ENCODE peak calls at places on chromosomes 16 and 17, in eight cellular contexts. One of them, this sample, is unnamed.

GRCh38 chr17:50258647-50259483 is 15.4 kb upstream of the TMEM92 start:
- DNase-seq in SK-N-SH: peak; percentile 85
- DNase-seq in choroid plexus epithelial cell: peak; percentile 28
- DNase-seq in mammary epithelial cell: no peak
- DNase-seq in left ventricle myocardium inferior: no peak
- DNase-seq in HepG2: no peak
- DNase-seq in cardiac fibroblast: peak; percentile 22
- DNase-seq in mucosa of descending colon: no peak
- DNase-seq in this sample: no peak

GRCh38 chr16:80806957-80807356 is 2.6 kb upstream of the CDYL2 start:
- DNase-seq in choroid plexus epithelial cell: peak; percentile 59
- DNase-seq in HepG2: peak; percentile 11
- DNase-seq in mucosa of descending colon: no peak
- DNase-seq in SK-N-SH: no peak
- DNase-seq in mammary epithelial cell: peak; percentile 46
- DNase-seq in cardiac fibroblast: peak; percentile 93
- DNase-seq in left ventricle myocardium inferior: no peak
- DNase-seq in this sample: peak; percentile 76

GRCh38 chr17:80600586-80600985 is 55.9 kb downstream of the RPTOR start:
- DNase-seq in mammary epithelial cell: no peak
- DNase-seq in choroid plexus epithelial cell: no peak
- DNase-seq in left ventricle myocardium inferior: no peak
- DNase-seq in mucosa of descending colon: no peak
- DNase-seq in SK-N-SH: no peak
- DNase-seq in cardiac fibroblast: no peak
- DNase-seq in HepG2: no peak
- DNase-seq in this sample: no peak

GRCh38 chr17:17661134-17661533 is 20.1 kb upstream of the RAI1 start:
- DNase-seq in HepG2: peak; percentile 53
- DNase-seq in left ventricle myocardium inferior: no peak
- DNase-seq in SK-N-SH: no peak
- DNase-seq in choroid plexus epithelial cell: no peak
- DNase-seq in mammary epithelial cell: no peak
- DNase-seq in mucosa of descending colon: no peak
- DNase-seq in cardiac fibroblast: no peak
- DNase-seq in this sample: no peak

GRCh38 chr17:4998666-4999428 is 1.1 kb downstream of the KIF1C start:
- DNase-seq in left ventricle myocardium inferior: no peak
- DNase-seq in mammary epithelial cell: no peak
- DNase-seq in choroid plexus epithelial cell: no peak
- DNase-seq in mucosa of descending colon: peak; percentile 77
- DNase-seq in HepG2: peak; percentile 86
- DNase-seq in cardiac fibroblast: no peak
- DNase-seq in SK-N-SH: no peak
- DNase-seq in this sample: no peak

GRCh38 chr17:32878211-32878610 is 1.3 kb upstream of the MYO1D start:
- DNase-seq in mucosa of descending colon: no peak
- DNase-seq in SK-N-SH: no peak
- DNase-seq in cardiac fibroblast: peak; percentile 85
- DNase-seq in left ventricle myocardium inferior: no peak
- DNase-seq in HepG2: no peak
- DNase-seq in choroid plexus epithelial cell: peak; percentile 33
- DNase-seq in mammary epithelial cell: peak; percentile 37
- DNase-seq in this sample: peak; percentile 25

GRCh38 chr17:73343739-73344454 is 32.1 kb upstream of the CDC42EP4 start:
- DNase-seq in mucosa of descending colon: no peak
- DNase-seq in mammary epithelial cell: no peak
- DNase-seq in HepG2: no peak
- DNase-seq in left ventricle myocardium inferior: no peak
- DNase-seq in cardiac fibroblast: no peak
- DNase-seq in choroid plexus epithelial cell: no peak
- DNase-seq in SK-N-SH: peak; percentile 80
- DNase-seq in this sample: no peak

GRCh38 chr16:29763326-29763725 is 14.7 kb upstream of the ZG16 start:
- DNase-seq in left ventricle myocardium inferior: no peak
- DNase-seq in SK-N-SH: no peak
- DNase-seq in HepG2: no peak
- DNase-seq in mammary epithelial cell: no peak
- DNase-seq in mucosa of descending colon: peak; percentile 22
- DNase-seq in choroid plexus epithelial cell: no peak
- DNase-seq in cardiac fibroblast: no peak
- DNase-seq in this sample: no peak

GRCh38 chr17:78925662-78926555 is 722 bp upstream of the TIMP2 start:
- DNase-seq in mammary epithelial cell: no peak
- DNase-seq in HepG2: peak; percentile 52
- DNase-seq in mucosa of descending colon: peak; percentile 56
- DNase-seq in cardiac fibroblast: peak; percentile 83
- DNase-seq in choroid plexus epithelial cell: peak; percentile 89
- DNase-seq in SK-N-SH: peak; percentile 81
- DNase-seq in left ventricle myocardium inferior: peak; percentile 84
- DNase-seq in this sample: peak; percentile 86

GRCh38 chr17:78923660-78924453 is 1.3 kb downstream of the TIMP2 start:
- DNase-seq in SK-N-SH: peak; percentile 65
- DNase-seq in HepG2: no peak
- DNase-seq in mammary epithelial cell: peak; percentile 81
- DNase-seq in choroid plexus epithelial cell: no peak
- DNase-seq in left ventricle myocardium inferior: peak; percentile 61
- DNase-seq in mucosa of descending colon: peak; percentile 91
- DNase-seq in cardiac fibroblast: no peak
- DNase-seq in this sample: no peak

GRCh38 chr17:78922876-78923498 is 2.2 kb downstream of the TIMP2 start:
- DNase-seq in choroid plexus epithelial cell: no peak
- DNase-seq in cardiac fibroblast: no peak
- DNase-seq in SK-N-SH: no peak
- DNase-seq in mammary epithelial cell: no peak
- DNase-seq in left ventricle myocardium inferior: no peak
- DNase-seq in HepG2: no peak
- DNase-seq in mucosa of descending colon: no peak
- DNase-seq in this sample: no peak

GRCh38 chr17:78924481-78925151 is 571 bp downstream of the TIMP2 start:
- DNase-seq in mammary epithelial cell: no peak
- DNase-seq in SK-N-SH: peak; percentile 77
- DNase-seq in mucosa of descending colon: peak; percentile 54
- DNase-seq in HepG2: no peak
- DNase-seq in cardiac fibroblast: no peak
- DNase-seq in choroid plexus epithelial cell: no peak
- DNase-seq in left ventricle myocardium inferior: no peak
- DNase-seq in this sample: no peak

DNA sequence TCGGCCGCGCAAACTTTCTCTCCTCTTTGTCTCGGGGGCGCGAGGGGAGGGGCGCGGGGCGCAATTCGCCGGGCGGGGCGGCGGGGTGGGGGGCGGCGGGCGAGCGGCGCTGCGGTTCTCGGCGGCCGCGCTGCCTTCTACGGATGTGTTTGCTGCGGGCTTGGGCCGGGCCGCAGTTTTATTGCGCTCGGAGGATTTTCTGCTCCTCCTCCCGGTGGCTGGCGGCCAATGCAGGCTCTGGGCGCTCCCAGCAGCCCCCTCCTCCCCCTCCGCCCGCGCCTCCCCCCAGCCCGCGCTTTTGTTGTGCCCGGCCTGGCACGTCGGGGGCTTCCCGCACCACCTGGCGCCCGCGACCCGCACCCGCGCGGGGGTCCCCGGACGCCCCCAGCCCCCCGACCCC is at the start of gene TIMP2:
- DNase-seq in mammary epithelial cell: no peak
- DNase-seq in HepG2: peak; percentile 70
- DNase-seq in cardiac fibroblast: peak; percentile 85
- DNase-seq in mucosa of descending colon: peak; percentile 89
- DNase-seq in choroid plexus epithelial cell: peak; percentile 90
- DNase-seq in left ventricle myocardium inferior: peak; percentile 93
- DNase-seq in SK-N-SH: peak; percentile 100
- DNase-seq in this sample: peak; percentile 89
- TF ChIP-seq CTCF in mammary epithelial cell: no peak
- TF ChIP-seq CTCF in HepG2: peak; percentile 23
- TF ChIP-seq CTCF in cardiac fibroblast: peak; percentile 15
- TF ChIP-seq CTCF in mucosa of descending colon: no peak
- TF ChIP-seq CTCF in choroid plexus epithelial cell: peak; percentile 34
- TF ChIP-seq CTCF in left ventricle myocardium inferior: peak; percentile 58
- TF ChIP-seq CTCF in SK-N-SH: no peak
- TF ChIP-seq CTCF in this sample: no peak

GRCh38 chr17:38578229-38578628 is 27.5 kb downstream of the SRCIN1 start:
- DNase-seq in left ventricle myocardium inferior: no peak
- DNase-seq in SK-N-SH: peak; percentile 84
- DNase-seq in choroid plexus epithelial cell: no peak
- DNase-seq in mucosa of descending colon: no peak
- DNase-seq in HepG2: no peak
- DNase-seq in mammary epithelial cell: no peak
- DNase-seq in cardiac fibroblast: no peak
- DNase-seq in this sample: no peak

GRCh38 chr17:38577645-38578173 is 28.0 kb downstream of the SRCIN1 start:
- DNase-seq in SK-N-SH: no peak
- DNase-seq in cardiac fibroblast: no peak
- DNase-seq in mammary epithelial cell: no peak
- DNase-seq in left ventricle myocardium inferior: no peak
- DNase-seq in mucosa of descending colon: no peak
- DNase-seq in HepG2: no peak
- DNase-seq in choroid plexus epithelial cell: no peak
- DNase-seq in this sample: no peak

GRCh38 chr17:38577244-38577643 is 28.5 kb downstream of the SRCIN1 start:
- DNase-seq in cardiac fibroblast: no peak
- DNase-seq in choroid plexus epithelial cell: no peak
- DNase-seq in SK-N-SH: no peak
- DNase-seq in mammary epithelial cell: no peak
- DNase-seq in mucosa of descending colon: no peak
- DNase-seq in HepG2: no peak
- DNase-seq in left ventricle myocardium inferior: no peak
- DNase-seq in this sample: no peak

GRCh38 chr17:38579934-38580333 is 25.8 kb downstream of the SRCIN1 start:
- DNase-seq in mucosa of descending colon: no peak
- DNase-seq in choroid plexus epithelial cell: peak; percentile 32
- DNase-seq in mammary epithelial cell: peak; percentile 44
- DNase-seq in left ventricle myocardium inferior: no peak
- DNase-seq in SK-N-SH: peak; percentile 94
- DNase-seq in HepG2: peak; percentile 71
- DNase-seq in cardiac fibroblast: peak; percentile 43
- DNase-seq in this sample: peak; percentile 42

DNA sequence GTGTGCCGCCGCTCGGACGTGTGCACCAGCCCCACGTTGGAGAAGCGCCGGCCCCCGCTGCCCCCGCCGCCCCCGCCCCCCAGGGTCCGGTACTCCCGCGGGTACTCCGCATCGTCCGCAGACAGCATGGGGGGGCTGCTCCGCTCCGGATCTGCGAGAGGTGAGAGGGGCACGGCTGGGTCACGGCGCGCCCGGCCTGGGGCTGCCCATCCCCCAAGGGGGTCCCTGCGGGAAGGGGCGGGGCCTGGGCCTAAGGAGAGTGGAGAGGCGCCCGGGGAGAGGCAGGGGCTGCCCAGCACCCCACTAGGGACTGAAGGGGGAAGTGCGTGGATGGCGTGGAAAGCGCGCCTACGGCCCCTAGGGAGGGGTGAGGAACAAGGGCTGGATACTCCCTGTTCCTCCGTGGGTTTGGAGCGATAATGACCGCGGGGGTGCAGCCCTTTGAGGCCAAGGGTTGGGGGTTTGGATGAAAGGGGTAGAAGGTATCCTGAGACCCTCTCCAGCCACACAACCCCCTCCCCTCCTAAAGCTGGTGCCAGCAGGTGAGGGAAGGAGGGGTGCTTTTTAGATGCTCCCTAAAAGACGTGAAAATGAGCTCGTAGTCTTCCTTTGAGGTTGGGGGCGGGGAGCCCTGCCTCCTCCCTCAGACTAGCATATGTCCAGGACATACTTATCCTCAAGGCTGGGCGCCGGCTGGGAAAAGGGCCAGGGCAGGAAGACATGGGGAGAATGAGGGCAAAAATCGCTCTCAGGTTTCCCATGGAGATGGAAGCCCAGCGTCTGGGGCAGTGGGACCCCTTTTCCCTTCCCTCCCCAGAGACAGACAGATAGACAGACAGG is 26.9 kb downstream of the SRCIN1 start:
- DNase-seq in cardiac fibroblast: no peak
- DNase-seq in mammary epithelial cell: no peak
- DNase-seq in SK-N-SH: peak; percentile 58
- DNase-seq in choroid plexus epithelial cell: no peak
- DNase-seq in HepG2: no peak
- DNase-seq in mucosa of descending colon: no peak
- DNase-seq in left ventricle myocardium inferior: no peak
- DNase-seq in this sample: no peak
- H3K4me3 ChIP-seq in cardiac fibroblast: no peak overlapping the region
- H3K4me3 ChIP-seq in mammary epithelial cell: no peak overlapping the region
- H3K4me3 ChIP-seq in SK-N-SH: no peak overlapping the region
- H3K4me3 ChIP-seq in choroid plexus epithelial cell: no peak overlapping the region
- H3K4me3 ChIP-seq in HepG2: no peak overlapping the region
- H3K4me3 ChIP-seq in mucosa of descending colon: no peak overlapping the region
- H3K4me3 ChIP-seq in left ventricle myocardium inferior: peak overlapping the region; percentile 47
- H3K4me3 ChIP-seq in this sample: no peak overlapping the region

GRCh38 chr17:35438433-35438832 is 6.1 kb upstream of the SLFN12 start:
- DNase-seq in mucosa of descending colon: no peak
- DNase-seq in SK-N-SH: no peak
- DNase-seq in left ventricle myocardium inferior: no peak
- DNase-seq in mammary epithelial cell: no peak
- DNase-seq in HepG2: no peak
- DNase-seq in choroid plexus epithelial cell: no peak
- DNase-seq in cardiac fibroblast: no peak
- DNase-seq in this sample: no peak

GRCh38 chr17:35429702-35430101 is 2.6 kb downstream of the SLFN12 start:
- DNase-seq in SK-N-SH: no peak
- DNase-seq in HepG2: no peak
- DNase-seq in left ventricle myocardium inferior: no peak
- DNase-seq in cardiac fibroblast: no peak
- DNase-seq in choroid plexus epithelial cell: no peak
- DNase-seq in mammary epithelial cell: no peak
- DNase-seq in mucosa of descending colon: no peak
- DNase-seq in this sample: no peak

GRCh38 chr17:35432176-35433074 is at the start of gene SLFN12:
- DNase-seq in HepG2: no peak
- DNase-seq in mucosa of descending colon: peak; percentile 29
- DNase-seq in mammary epithelial cell: peak; percentile 50
- DNase-seq in cardiac fibroblast: peak; percentile 97
- DNase-seq in left ventricle myocardium inferior: peak; percentile 45
- DNase-seq in SK-N-SH: no peak
- DNase-seq in choroid plexus epithelial cell: peak; percentile 98
- DNase-seq in this sample: peak; percentile 98

GRCh38 chr17:35428229-35428628 is 4.1 kb downstream of the SLFN12 start:
- DNase-seq in cardiac fibroblast: no peak
- DNase-seq in choroid plexus epithelial cell: no peak
- DNase-seq in HepG2: no peak
- DNase-seq in mucosa of descending colon: no peak
- DNase-seq in mammary epithelial cell: no peak
- DNase-seq in SK-N-SH: no peak
- DNase-seq in left ventricle myocardium inferior: no peak
- DNase-seq in this sample: no peak

GRCh38 chr17:35433075-35433894 is 985 bp upstream of the SLFN12 start:
- DNase-seq in left ventricle myocardium inferior: peak; percentile 56
- DNase-seq in mammary epithelial cell: peak; percentile 95
- DNase-seq in HepG2: peak; percentile 81
- DNase-seq in cardiac fibroblast: peak; percentile 100
- DNase-seq in choroid plexus epithelial cell: peak; percentile 100
- DNase-seq in SK-N-SH: no peak
- DNase-seq in mucosa of descending colon: peak; percentile 34
- DNase-seq in this sample: peak; percentile 99
- TF ChIP-seq CTCF in left ventricle myocardium inferior: peak; percentile 37
- TF ChIP-seq CTCF in mammary epithelial cell: no peak
- TF ChIP-seq CTCF in HepG2: no peak
- TF ChIP-seq CTCF in cardiac fibroblast: peak; percentile 46
- TF ChIP-seq CTCF in choroid plexus epithelial cell: peak; percentile 57
- TF ChIP-seq CTCF in SK-N-SH: peak; percentile 39
- TF ChIP-seq CTCF in mucosa of descending colon: no peak
- TF ChIP-seq CTCF in this sample: peak; percentile 43

DNA sequence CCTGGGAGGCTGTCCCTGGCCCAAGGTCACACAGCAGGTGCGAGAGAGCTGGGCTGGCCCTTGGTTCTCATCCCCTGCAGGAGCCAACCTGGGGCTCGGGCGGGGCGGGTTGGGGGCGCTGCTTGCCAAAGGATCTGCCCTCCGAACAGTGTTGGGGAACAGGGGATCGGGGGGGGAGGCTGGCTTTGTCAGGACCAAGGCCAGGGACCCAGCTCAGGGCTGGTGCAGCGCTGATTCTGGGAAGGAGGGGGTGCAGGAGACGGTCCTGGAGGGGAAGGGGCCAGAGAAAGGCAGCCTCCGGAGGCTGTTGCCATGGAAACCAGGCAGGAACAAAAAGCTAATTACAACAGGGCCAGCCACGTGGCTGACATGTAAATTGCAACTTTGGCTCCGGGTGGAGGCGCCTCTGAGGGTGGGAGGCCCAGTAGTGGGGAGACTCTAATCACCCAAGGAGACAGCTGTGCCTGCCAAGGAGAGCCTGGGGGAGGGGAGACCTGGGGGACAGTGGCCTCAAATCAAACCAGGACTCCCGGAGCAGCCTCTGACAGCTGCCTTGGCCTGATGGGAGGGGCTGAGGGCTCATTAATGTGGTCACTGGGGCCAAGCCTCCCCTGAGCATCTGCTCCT is 1.3 kb downstream of the TUBB3 start:
- DNase-seq in left ventricle myocardium inferior: no peak
- DNase-seq in SK-N-SH: peak; percentile 67
- DNase-seq in mucosa of descending colon: peak; percentile 51
- DNase-seq in mammary epithelial cell: peak; percentile 19
- DNase-seq in cardiac fibroblast: peak; percentile 53
- DNase-seq in choroid plexus epithelial cell: peak; percentile 67
- DNase-seq in HepG2: peak; percentile 55
- DNase-seq in this sample: peak; percentile 54
- H3K4me3 ChIP-seq in left ventricle myocardium inferior: peak overlapping the region; percentile 77
- H3K4me3 ChIP-seq in SK-N-SH: peak overlapping the region; percentile 83
- H3K4me3 ChIP-seq in mucosa of descending colon: no peak overlapping the region
- H3K4me3 ChIP-seq in mammary epithelial cell: peak overlapping the region; percentile 59
- H3K4me3 ChIP-seq in cardiac fibroblast: peak overlapping the region; percentile 91
- H3K4me3 ChIP-seq in choroid plexus epithelial cell: peak overlapping the region; percentile 76
- H3K4me3 ChIP-seq in HepG2: peak overlapping the region; percentile 74
- H3K4me3 ChIP-seq in this sample: peak overlapping the region; percentile 68

This sample was measured in fibroblast of pulmonary artery.